ENCODE peak calls at places on chromosomes 12 and 14, in ten cellular contexts. I, D, U, Q, F, S, L, A, X and P are unnamed samples.

GRCh38 chr14:69055125-69055524 is 76.0 kb upstream of the ACTN1 start:
- DNase-seq in Q (peak), I (no peak), F (peak), S (no peak), X (no peak), L (no peak), A (no peak), U (peak), D (peak), P (no peak)

GRCh38 chr12:76636141-76636692 is 76.6 kb upstream of the OSBPL8 start:
- DNase-seq in A (no peak), F (no peak), X (no peak), S (no peak), I (no peak), L (no peak), D (peak), Q (no peak), U (peak), P (no peak)

GRCh38 chr12:91189526-91189925 is 6.9 kb upstream of the DCN start:
- DNase-seq in L (no peak), Q (no peak), F (peak), S (no peak), U (peak), I (no peak), A (no peak), X (no peak), D (peak), P (peak)

GRCh38 chr14:90383731-90384542 is 12.9 kb upstream of the CALM1 start:
- DNase-seq in I (no peak), S (peak), F (peak), D (peak), Q (no peak), A (peak), L (peak), U (peak), X (no peak), P (peak)

GRCh38 chr12:45655186-45655585 is 74.3 kb upstream of the ARID2 start:
- DNase-seq in Q (no peak), U (no peak), A (no peak), F (no peak), X (no peak), S (no peak), I (peak), D (peak), L (peak), P (no peak)

GRCh38 chr14:62409185-62409584 is 636.1 kb downstream of the KCNH5 start:
- DNase-seq in I (no peak), A (no peak), D (no peak), Q (no peak), F (peak), S (no peak), U (no peak), X (no peak), L (no peak), P (no peak)

GRCh38 chr12:123126294-123127144 is 24.4 kb downstream of the PITPNM2 start:
- DNase-seq in U (peak), A (no peak), F (peak), L (no peak), Q (peak), X (no peak), I (peak), S (no peak), D (peak), P (peak)

GRCh38 chr12:130463259-130463658 is 125.6 kb downstream of the PIWIL1 start:
- DNase-seq in D (no peak), X (no peak), Q (no peak), F (no peak), I (no peak), L (no peak), A (no peak), U (no peak), S (no peak), P (no peak)

GRCh38 chr12:48021485-48022179 is 17.4 kb upstream of the COL2A1 start:
- DNase-seq in I (peak), L (no peak), S (no peak), F (no peak), A (no peak), D (peak), Q (no peak), X (no peak), U (no peak), P (no peak)

GRCh38 chr14:68789798-68790655 is 2.8 kb downstream of the ZFP36L1 start:
- DNase-seq in U (no peak), I (peak), S (peak), L (no peak), F (peak), D (no peak), X (no peak), A (no peak), Q (no peak), P (peak)

GRCh38 chr12:123363743-123364531 is 710 bp downstream of the SBNO1 start:
- DNase-seq in U (peak), L (peak), X (no peak), S (peak), I (peak), Q (no peak), F (no peak), A (peak), D (peak), P (no peak)

GRCh38 chr12:76260390-76260748 is 87.8 kb downstream of the BBS10 start:
- DNase-seq in X (no peak), D (peak), I (no peak), F (peak), Q (no peak), S (no peak), U (no peak), A (no peak), L (no peak), P (peak)

GRCh38 chr12:49588761-49589516 is 16.5 kb downstream of the FAM186B start:
- DNase-seq in L (no peak), X (no peak), Q (no peak), F (no peak), S (no peak), A (no peak), U (no peak), D (peak), I (no peak), P (no peak)

GRCh38 chr12:24083787-24084186 is 134.3 kb upstream of the SOX5 start:
- DNase-seq in A (no peak), Q (no peak), D (no peak), U (no peak), L (no peak), I (no peak), X (no peak), F (no peak), S (no peak), P (no peak)

GRCh38 chr14:55869397-55870049 is 248.7 kb upstream of the PELI2 start:
- DNase-seq in F (no peak), D (peak), I (no peak), Q (no peak), X (no peak), A (no peak), L (no peak), U (no peak), S (no peak), P (no peak)

GRCh38 chr14:98909251-98909944 is 362.6 kb downstream of the BCL11B start:
- DNase-seq in A (no peak), S (no peak), D (peak), L (no peak), F (peak), I (peak), X (no peak), U (peak), Q (no peak), P (peak)

GRCh38 chr14:100278702-100279101 is 27.5 kb downstream of the SLC25A29 start:
- DNase-seq in S (no peak), L (no peak), I (no peak), A (no peak), D (peak), U (peak), X (no peak), F (peak), Q (no peak), P (peak)

GRCh38 chr12:57372233-57372632 is 58.6 kb downstream of the R3HDM2 start:
- DNase-seq in Q (no peak), D (no peak), X (no peak), I (peak), S (no peak), F (peak), L (no peak), A (no peak), U (peak), P (peak)

GRCh38 chr14:99574099-99574880 is 29.7 kb downstream of the CCDC85C start:
- DNase-seq in X (no peak), A (no peak), U (peak), F (peak), S (peak), D (peak), I (peak), L (peak), Q (peak), P (peak)

GRCh38 chr14:34466691-34467090 is 4.7 kb upstream of the SPTSSA start:
- DNase-seq in L (no peak), D (no peak), U (no peak), I (no peak), X (no peak), F (no peak), S (no peak), Q (no peak), A (no peak), P (no peak)

GRCh38 chr14:95697764-95698163 is 11.5 kb downstream of the TCL1B start:
- DNase-seq in Q (no peak), F (no peak), L (no peak), I (no peak), A (no peak), S (no peak), X (no peak), U (no peak), D (no peak), P (no peak)

GRCh38 chr14:98173291-98173690 is 1098.7 kb downstream of the BCL11B start:
- DNase-seq in F (no peak), I (no peak), U (no peak), A (no peak), X (no peak), L (no peak), Q (no peak), S (no peak), D (no peak), P (no peak)

GRCh38 chr14:68278568-68279436 is 459.2 kb downstream of the RAD51B start:
- DNase-seq in A (no peak), Q (no peak), U (peak), S (no peak), I (peak), X (no peak), D (peak), L (no peak), F (peak), P (peak)

GRCh38 chr12:41743835-41744234 is 400.8 kb downstream of the GXYLT1 start:
- DNase-seq in L (no peak), Q (no peak), F (no peak), X (no peak), I (peak), S (no peak), A (no peak), D (peak), U (peak), P (no peak)

DNA sequence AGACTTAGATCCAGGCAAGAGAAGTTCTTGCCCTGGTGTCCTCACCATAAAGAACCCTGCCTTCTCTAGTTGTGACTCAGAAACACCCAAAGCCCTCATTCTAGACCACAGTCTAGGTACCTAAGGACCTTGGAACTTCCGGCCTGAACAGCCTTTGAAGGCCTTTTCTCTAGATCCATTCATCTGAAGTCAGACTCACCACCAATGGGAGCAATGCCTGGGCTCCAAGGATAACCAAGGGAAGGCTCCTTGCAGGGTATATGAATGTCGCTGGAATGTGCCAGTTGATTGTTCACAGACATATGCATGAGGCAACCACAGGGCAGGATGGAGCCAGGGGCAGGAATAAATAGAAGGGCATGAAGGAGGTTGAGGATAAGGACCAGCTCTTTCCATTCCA is 86.3 kb downstream of the PLCZ1 start:
- DNase-seq in S (no peak), D (no peak), Q (no peak), F (no peak), X (no peak), L (no peak), A (no peak), I (no peak), U (no peak), P (peak)
- TF ChIP-seq CTCF in S (no peak), D (no peak), Q (no peak), F (no peak), X (no peak), L (no peak), A (no peak), I (no peak), U (no peak), P (no peak)

DNA sequence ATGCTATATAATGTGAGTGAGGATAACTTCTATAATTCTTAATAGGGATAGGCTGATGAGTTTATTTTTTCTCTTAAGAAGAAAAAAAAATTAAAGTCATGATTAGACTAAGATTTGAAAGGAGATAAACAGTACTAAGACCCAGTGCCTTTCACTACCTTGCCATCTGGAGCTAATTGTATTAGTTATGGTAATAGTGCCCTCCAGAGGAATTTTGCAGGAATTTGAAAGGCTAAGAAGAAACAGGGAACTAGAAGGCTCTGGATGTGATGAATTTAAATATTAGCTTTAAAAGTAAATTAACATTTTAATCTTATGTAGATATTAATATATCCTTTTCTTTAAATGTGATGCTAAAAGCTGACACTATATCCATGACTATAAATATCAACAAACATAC is 36.6 kb upstream of the PIK3C2G start:
- DNase-seq in X (peak), F (peak), Q (no peak), I (peak), A (no peak), S (no peak), D (peak), U (peak), L (no peak), P (peak)
- TF ChIP-seq CTCF in X (peak), F (peak), Q (peak), I (peak), A (peak), S (peak), D (peak), U (peak), L (peak), P (peak)

GRCh38 chr14:77613207-77613606 is 3.2 kb downstream of the SPTLC2 start:
- DNase-seq in F (no peak), X (no peak), S (no peak), U (peak), Q (no peak), D (peak), I (no peak), A (no peak), L (no peak), P (peak)

GRCh38 chr14:77615231-77616132 is 955 bp downstream of the SPTLC2 start:
- DNase-seq in F (peak), L (no peak), X (no peak), A (peak), Q (no peak), S (no peak), I (no peak), U (peak), D (peak), P (no peak)

GRCh38 chr14:77616133-77616453 is 344 bp downstream of the SPTLC2 start:
- DNase-seq in A (no peak), X (no peak), U (no peak), I (no peak), D (no peak), L (no peak), Q (no peak), S (no peak), F (no peak), P (no peak)

GRCh38 chr14:77618381-77618780 is 1.9 kb upstream of the SPTLC2 start:
- DNase-seq in F (no peak), L (no peak), D (peak), Q (no peak), U (no peak), I (no peak), S (no peak), A (no peak), X (no peak), P (no peak)

GRCh38 chr14:77616454-77617229 is at the start of gene SPTLC2:
- DNase-seq in L (peak), I (peak), X (peak), S (peak), Q (peak), F (peak), A (peak), D (peak), U (peak), P (peak)
- TF ChIP-seq CTCF in L (no peak), I (peak), X (peak), S (no peak), Q (no peak), F (no peak), A (no peak), D (no peak), U (no peak), P (peak)

GRCh38 chr14:70855486-70855885 is 46.2 kb upstream of the MAP3K9 start:
- DNase-seq in I (no peak), A (no peak), X (no peak), F (no peak), Q (no peak), U (no peak), S (no peak), L (no peak), D (no peak), P (no peak)

GRCh38 chr14:70856851-70857498 is 47.7 kb upstream of the MAP3K9 start:
- DNase-seq in D (peak), X (no peak), Q (peak), S (no peak), I (peak), A (no peak), L (no peak), F (peak), U (peak), P (peak)

GRCh38 chr14:70857499-70857895 is 48.2 kb upstream of the MAP3K9 start:
- DNase-seq in U (peak), S (no peak), I (no peak), X (no peak), F (no peak), A (no peak), Q (no peak), D (no peak), L (no peak), P (no peak)

GRCh38 chr14:70858641-70859040 is 48.6 kb upstream of the PCNX1 start:
- DNase-seq in Q (no peak), U (no peak), L (no peak), I (no peak), A (no peak), S (no peak), X (no peak), D (no peak), F (no peak), P (no peak)
- TF ChIP-seq CTCF in Q (no peak), U (no peak), L (no peak), I (no peak), A (no peak), S (no peak), X (no peak), D (no peak), F (no peak), P (no peak)

GRCh38 chr12:13229504-13229903 is 33.0 kb downstream of the EMP1 start:
- DNase-seq in U (no peak), F (no peak), S (no peak), Q (no peak), X (no peak), A (no peak), L (no peak), I (peak), D (no peak), P (no peak)
- TF ChIP-seq CTCF in U (no peak), F (no peak), S (no peak), Q (no peak), X (no peak), A (no peak), L (no peak), I (no peak), D (peak), P (no peak)

GRCh38 chr12:111687255-111687654 is 1.4 kb downstream of the ACAD10 start:
- DNase-seq in A (no peak), L (no peak), U (no peak), F (no peak), X (no peak), I (peak), Q (no peak), S (no peak), D (peak), P (no peak)
- TF ChIP-seq CTCF in A (no peak), L (no peak), U (no peak), F (no peak), X (no peak), I (peak), Q (no peak), S (peak), D (peak), P (no peak)

GRCh38 chr14:20350860-20351259 is 7.4 kb downstream of the PARP2 start:
- DNase-seq in D (peak), Q (no peak), X (no peak), U (no peak), F (peak), I (no peak), L (no peak), S (no peak), A (no peak), P (peak)
- TF ChIP-seq CTCF in D (peak), Q (peak), X (no peak), U (peak), F (no peak), I (no peak), L (no peak), S (peak), A (no peak), P (peak)

GRCh38 chr14:91439345-91439744 is 21.7 kb upstream of the CCDC88C start:
- DNase-seq in U (no peak), S (no peak), I (no peak), F (no peak), L (no peak), D (no peak), X (no peak), Q (no peak), A (no peak), P (no peak)
- TF ChIP-seq CTCF in U (no peak), S (no peak), I (no peak), F (no peak), L (no peak), D (no peak), X (no peak), Q (no peak), A (no peak), P (no peak)